ENCODE peak calls at places on chromosomes 2 and 18, in seven cellular contexts. F is colonic mucosa, M is left ventricle myocardium inferior, P is small intestine, J is astrocyte, N is HCT116, B is body of pancreas. I is an unnamed sample.

GRCh38 chr18:6561893-6562292 is 147.2 kb upstream of the L3MBTL4 start:
- DNase-seq in B (peak; percentile 58), P (no peak), F (no peak), J (no peak), M (no peak), N (no peak), I (no peak)

GRCh38 chr2:238108423-238109201 is 8.5 kb downstream of the ESPNL start:
- DNase-seq in F (no peak), N (no peak), P (no peak), M (no peak), B (no peak), J (no peak), I (peak; percentile 73)

GRCh38 chr2:215918901-215919585 is 94.3 kb downstream of the MREG start:
- DNase-seq in B (no peak), J (no peak), N (no peak), P (no peak), M (no peak), F (no peak), I (no peak)

GRCh38 chr18:24910217-24910616 is 441.7 kb downstream of the ZNF521 start:
- DNase-seq in B (no peak), M (no peak), P (no peak), F (no peak), J (no peak), N (no peak), I (no peak)

GRCh38 chr18:8747440-8747937 is 42.1 kb downstream of the MTCL1 start:
- DNase-seq in P (no peak), B (no peak), M (no peak), N (no peak), J (peak; percentile 93), F (no peak), I (no peak)

GRCh38 chr18:13376841-13377351 is 158.3 kb downstream of the LDLRAD4 start:
- DNase-seq in M (no peak), J (no peak), B (no peak), F (no peak), N (no peak), P (no peak), I (no peak)

GRCh38 chr2:241708879-241709278 is 7.0 kb downstream of the ING5 start:
- DNase-seq in F (no peak), B (no peak), P (no peak), M (no peak), J (no peak), N (no peak), I (no peak)

GRCh38 chr2:162333968-162334367 is 10.0 kb upstream of the GCA start:
- DNase-seq in F (peak; percentile 58), M (no peak), P (peak; percentile 64), B (peak; percentile 47), N (no peak), J (no peak), I (no peak)

GRCh38 chr2:36672199-36672598 is 24.3 kb upstream of the VIT start:
- DNase-seq in N (peak; percentile 32), M (no peak), J (peak; percentile 35), B (no peak), F (no peak), P (no peak), I (no peak)

GRCh38 chr2:72972744-72973535 is 55.6 kb downstream of the EMX1 start:
- DNase-seq in N (no peak), P (no peak), M (no peak), B (no peak), F (no peak), J (no peak), I (peak; percentile 45)

GRCh38 chr2:191889924-191890323 is 43.0 kb upstream of the CAVIN2 start:
- DNase-seq in B (no peak), J (no peak), M (no peak), F (no peak), N (no peak), P (no peak), I (no peak)

GRCh38 chr2:186309901-186310300 is 176.2 kb upstream of the ZC3H15 start:
- DNase-seq in F (no peak), N (no peak), J (peak; percentile 11), B (peak; percentile 45), P (no peak), M (no peak), I (no peak)

GRCh38 chr18:77101410-77102245 is 31.0 kb downstream of the MBP start:
- DNase-seq in J (peak; percentile 97), B (peak; percentile 57), N (peak; percentile 89), P (peak; percentile 41), M (peak; percentile 77), F (peak; percentile 69), I (peak; percentile 91)

GRCh38 chr2:138777996-138778395 is 2.2 kb downstream of the NXPH2 start:
- DNase-seq in B (no peak), N (no peak), F (no peak), P (no peak), J (peak; percentile 57), M (no peak), I (no peak)

GRCh38 chr18:60075477-60075876 is 175.7 kb downstream of the PMAIP1 start:
- DNase-seq in B (no peak), M (no peak), N (no peak), P (no peak), J (no peak), F (no peak), I (peak; percentile 46)

GRCh38 chr2:182540236-182540635 is 113.4 kb upstream of the PDE1A start:
- DNase-seq in J (no peak), F (no peak), B (no peak), P (no peak), M (no peak), N (no peak), I (no peak)
- H3K9me3 ChIP-seq in J (no peaks in the 10 kb centered on the region), F (no peaks in the 10 kb centered on the region), B (no peaks in the 10 kb centered on the region), P (no peaks in the 10 kb centered on the region), M (no peaks in the 10 kb centered on the region), N (no peaks in the 10 kb centered on the region), I (no peaks in the 10 kb centered on the region)

DNA sequence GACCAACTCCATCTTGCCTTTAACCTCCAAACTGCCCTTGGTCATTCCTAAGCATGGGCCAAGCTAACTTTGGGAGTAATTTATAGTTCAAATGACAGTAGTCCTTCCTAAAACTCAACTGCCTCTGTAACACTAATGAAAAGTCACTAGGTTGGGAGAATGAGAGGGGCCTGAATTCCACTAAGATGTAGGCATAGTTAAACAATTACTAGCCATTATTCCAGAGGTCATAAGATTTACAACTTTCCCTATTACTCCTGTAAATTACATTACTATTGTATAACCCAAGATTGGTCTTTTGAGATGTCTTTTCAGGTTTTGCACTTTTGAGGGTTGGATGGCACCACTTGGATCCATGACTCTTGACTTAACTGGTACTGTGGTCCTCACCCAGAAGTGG is 94.6 kb downstream of the SPP2 start:
- DNase-seq in B (no peak), P (no peak), J (no peak), F (no peak), N (no peak), M (no peak), I (no peak)
- H3K9me3 ChIP-seq in B (no peaks in the 10 kb centered on the region), P (no peaks in the 10 kb centered on the region), J (peaks cover 4% of the 10 kb centered on the region), F (no peaks in the 10 kb centered on the region), N (no peaks in the 10 kb centered on the region), M (peaks cover 5% of the 10 kb centered on the region), I (no peaks in the 10 kb centered on the region)

DNA sequence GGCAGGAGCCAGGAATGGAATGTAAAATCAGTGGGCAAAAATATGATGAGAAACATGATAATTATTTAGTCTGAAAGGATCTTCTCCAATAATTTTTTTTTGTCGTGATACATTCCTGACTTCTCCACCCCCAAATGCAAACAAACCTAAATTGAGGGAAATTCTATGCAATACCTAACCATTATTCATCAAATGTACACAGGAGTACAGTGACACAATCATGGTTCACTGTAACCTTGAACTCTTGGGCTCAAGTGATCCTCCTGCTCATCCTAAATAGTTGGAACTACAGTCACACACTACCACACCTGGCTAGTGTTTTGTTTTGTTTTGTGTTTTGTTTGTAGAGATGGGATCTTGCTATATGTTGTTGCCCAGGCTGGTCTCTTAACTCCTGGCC is 46.5 kb downstream of the RAB10 start:
- DNase-seq in P (no peak), N (no peak), B (no peak), M (no peak), F (no peak), J (no peak), I (no peak)
- H3K9me3 ChIP-seq in P (no peaks in the 10 kb centered on the region), N (no peaks in the 10 kb centered on the region), B (no peaks in the 10 kb centered on the region), M (peaks cover 20% of the 10 kb centered on the region), F (no peaks in the 10 kb centered on the region), J (no peaks in the 10 kb centered on the region), I (no peaks in the 10 kb centered on the region)

DNA sequence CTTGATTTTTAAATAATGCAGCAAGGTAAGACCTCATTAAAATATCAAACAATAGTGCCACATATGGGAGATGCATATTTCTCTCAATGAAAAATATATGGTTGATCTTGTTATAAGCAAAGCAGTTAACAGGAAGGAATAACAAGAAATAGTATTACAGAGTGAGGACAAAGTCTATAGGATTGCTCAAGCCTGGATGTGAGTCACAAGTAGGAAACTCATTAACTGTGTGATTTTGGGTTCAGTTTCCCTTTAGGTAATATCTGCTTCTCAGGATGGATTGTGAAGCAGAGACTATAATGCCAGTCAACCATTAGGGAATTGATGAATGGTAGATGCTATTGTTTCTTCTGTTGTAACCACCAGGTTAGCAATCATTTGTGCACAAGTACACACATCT is 42.9 kb upstream of the SPHKAP start:
- DNase-seq in B (no peak), F (no peak), J (no peak), P (peak; percentile 76), M (no peak), N (no peak), I (no peak)
- H3K9me3 ChIP-seq in B (no peaks in the 10 kb centered on the region), F (no peaks in the 10 kb centered on the region), J (no peaks in the 10 kb centered on the region), P (no peaks in the 10 kb centered on the region), M (no peaks in the 10 kb centered on the region), N (no peaks in the 10 kb centered on the region), I (no peaks in the 10 kb centered on the region)

GRCh38 chr18:39149211-39149806 is 1583.7 kb upstream of the CELF4 start:
- DNase-seq in N (peak; percentile 10), M (no peak), P (no peak), J (no peak), B (no peak), F (no peak), I (no peak)
- H3K9me3 ChIP-seq in N (peaks cover 6% of the 10 kb centered on the region), M (peaks cover 34% of the 10 kb centered on the region), P (no peaks in the 10 kb centered on the region), J (no peaks in the 10 kb centered on the region), B (no peaks in the 10 kb centered on the region), F (no peaks in the 10 kb centered on the region), I (no peaks in the 10 kb centered on the region)

GRCh38 chr2:240491483-240491882 is 56.0 kb downstream of the GPC1 start:
- DNase-seq in F (no peak), N (no peak), P (no peak), M (no peak), B (no peak), J (no peak), I (no peak)
- H3K9me3 ChIP-seq in F (peaks cover 4% of the 10 kb centered on the region), N (peaks cover 11% of the 10 kb centered on the region), P (no peaks in the 10 kb centered on the region), M (peaks cover 61% of the 10 kb centered on the region), B (peaks cover 9% of the 10 kb centered on the region), J (no peaks in the 10 kb centered on the region), I (no peaks in the 10 kb centered on the region)

DNA sequence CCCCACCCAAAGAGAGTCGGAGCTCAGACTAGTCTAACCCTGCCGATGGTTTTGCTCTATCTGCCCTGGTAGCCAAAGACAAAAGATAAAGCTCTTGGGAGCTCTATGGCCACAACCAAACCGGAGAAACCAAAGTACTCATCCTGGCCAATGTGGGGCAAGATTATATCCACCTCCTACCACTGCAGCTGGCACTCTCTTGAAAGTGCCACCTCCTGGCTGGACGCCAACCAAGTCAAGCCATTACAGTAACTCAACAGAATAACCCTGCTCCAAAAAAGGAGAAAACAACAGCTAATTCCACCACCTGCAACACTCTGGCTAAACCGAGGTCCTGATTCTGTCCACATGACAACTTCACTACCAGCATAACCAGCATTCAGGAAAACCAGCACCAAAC is 57.6 kb downstream of the SESTD1 start:
- DNase-seq in F (no peak), B (peak; percentile 39), M (no peak), P (no peak), J (no peak), N (no peak), I (peak; percentile 46)
- H3K9me3 ChIP-seq in F (no peaks in the 10 kb centered on the region), B (peaks cover 13% of the 10 kb centered on the region), M (peaks cover 75% of the 10 kb centered on the region), P (no peaks in the 10 kb centered on the region), J (no peaks in the 10 kb centered on the region), N (peaks cover 3% of the 10 kb centered on the region), I (peaks cover 2% of the 10 kb centered on the region)

I was measured in kidney.